ENCODE peak calls at places on chromosome 16, in nine cellular contexts. M is SK-N-MC; U is activated T-cell treated with anti-CD3 and anti-CD28 coated beads, Interleukin-2, amount 50 U/mL, for 72 hours; F is activated T-helper 9 cell treated with anti-CD3 and anti-CD28 coated beads, Interleukin-2, amount 50 U/mL, for 16 hours; Z is NCI-H526 treated with DMSO at 0.1 percent for 48 hours; W is GM23248; S is progenitor cell of endocrine pancreas; Y is stimulated activated CD8-positive, alpha-beta memory T cell treated with anti-CD3 and anti-CD28 coated beads, Interleukin-4, amount 100 ng/mL, for 24 hours; D is left colon. K is an unnamed sample.

GRCh38 chr16:89863741-89864391 is 9.5 kb upstream of the TCF25 start:
- DNase-seq in M (no peak), U (peak; percentile 26), F (peak; percentile 11), Y (peak; percentile 29), Z (no peak), S (no peak), D (no peak), W (peak; percentile 25), K (no peak)

GRCh38 chr16:8571061-8571596 is 19.2 kb downstream of the TMEM114 start:
- DNase-seq in Z (no peak), M (no peak), W (peak; percentile 53), U (no peak), D (no peak), Y (no peak), S (no peak), F (no peak), K (peak; percentile 25)

GRCh38 chr16:68995011-68995504 is 110.4 kb upstream of the HAS3 start:
- DNase-seq in W (peak; percentile 69), Y (no peak), F (no peak), Z (no peak), M (no peak), U (no peak), S (no peak), D (no peak), K (peak; percentile 35)

GRCh38 chr16:72013888-72014538 is 5.5 kb downstream of the DHODH start:
- DNase-seq in W (no peak), Y (no peak), M (no peak), Z (no peak), D (no peak), S (no peak), F (no peak), U (no peak), K (no peak)

GRCh38 chr16:85005278-85006069 is 5.9 kb downstream of the ZDHHC7 start:
- DNase-seq in Y (no peak), Z (no peak), U (no peak), D (no peak), W (peak; percentile 77), S (no peak), M (no peak), F (no peak), K (no peak)

GRCh38 chr16:88772871-88773811 is 11.9 kb downstream of the PIEZO1 start:
- DNase-seq in D (peak; percentile 78), Y (no peak), M (no peak), Z (no peak), W (peak; percentile 99), F (no peak), U (no peak), S (no peak), K (no peak)

GRCh38 chr16:47013910-47014309 is 40.4 kb upstream of the DNAJA2 start:
- DNase-seq in Y (no peak), Z (no peak), U (no peak), F (no peak), W (no peak), M (no peak), D (no peak), S (no peak), K (no peak)

GRCh38 chr16:57268804-57269800 is 15.4 kb downstream of the PLLP start:
- DNase-seq in Y (no peak), D (peak; percentile 88), M (no peak), W (no peak), S (no peak), Z (no peak), U (no peak), F (no peak), K (no peak)

GRCh38 chr16:2296662-2297505 is 29.0 kb upstream of the RNPS1 start:
- DNase-seq in S (no peak), M (no peak), W (peak; percentile 44), Z (no peak), F (no peak), U (peak; percentile 27), Y (no peak), D (no peak), K (peak; percentile 16)

GRCh38 chr16:30131869-30132475 is 9.0 kb upstream of the MAPK3 start:
- DNase-seq in D (no peak), M (no peak), U (no peak), W (no peak), S (no peak), Z (no peak), F (no peak), Y (no peak), K (peak; percentile 92)

GRCh38 chr16:53865492-53865863 is 161.5 kb downstream of the FTO start:
- DNase-seq in D (no peak), F (no peak), Y (no peak), Z (no peak), S (no peak), M (no peak), U (no peak), W (peak; percentile 71), K (no peak)

K was measured in NCI-H345.